ENCODE peak calls at places on chromosome 20, in six cellular contexts. One of them, this sample, is unnamed.

GRCh38 chr20:2557873-2558580 is 21.7 kb downstream of the TMC2 start:
- DNase-seq in nephron progenitor cell: no peak
- DNase-seq in HEK293T: no peak
- DNase-seq in progenitor cell of endocrine pancreas: no peak
- DNase-seq in GM19239: no peak
- DNase-seq in GM12865: no peak
- DNase-seq in this sample: no peak

GRCh38 chr20:64025826-64026412 is 10.1 kb upstream of the C20orf204 start:
- DNase-seq in GM12865: no peak
- DNase-seq in nephron progenitor cell: no peak
- DNase-seq in GM19239: no peak
- DNase-seq in HEK293T: no peak
- DNase-seq in progenitor cell of endocrine pancreas: no peak
- DNase-seq in this sample: no peak

GRCh38 chr20:63968928-63969760 is 586 bp downstream of the ZNF512B start:
- DNase-seq in progenitor cell of endocrine pancreas: peak; percentile 9
- DNase-seq in GM19239: peak; percentile 52
- DNase-seq in HEK293T: peak; percentile 41
- DNase-seq in GM12865: no peak
- DNase-seq in nephron progenitor cell: peak; percentile 64
- DNase-seq in this sample: peak; percentile 81

GRCh38 chr20:36645998-36646397 is at the start of gene SLA2:
- DNase-seq in GM19239: peak; percentile 41
- DNase-seq in HEK293T: no peak
- DNase-seq in progenitor cell of endocrine pancreas: no peak
- DNase-seq in nephron progenitor cell: no peak
- DNase-seq in GM12865: peak; percentile 63
- DNase-seq in this sample: no peak

GRCh38 chr20:46090095-46090388 is 280 bp upstream of the NCOA5 start:
- DNase-seq in progenitor cell of endocrine pancreas: no peak
- DNase-seq in GM19239: no peak
- DNase-seq in GM12865: no peak
- DNase-seq in HEK293T: no peak
- DNase-seq in nephron progenitor cell: no peak
- DNase-seq in this sample: no peak

GRCh38 chr20:2109425-2110210 is 8.0 kb downstream of the STK35 start:
- DNase-seq in nephron progenitor cell: no peak
- DNase-seq in GM19239: no peak
- DNase-seq in progenitor cell of endocrine pancreas: no peak
- DNase-seq in GM12865: no peak
- DNase-seq in HEK293T: no peak
- DNase-seq in this sample: peak; percentile 80

GRCh38 chr20:12596863-12597262 is 411.9 kb upstream of the SPTLC3 start:
- DNase-seq in GM12865: no peak
- DNase-seq in nephron progenitor cell: no peak
- DNase-seq in HEK293T: no peak
- DNase-seq in progenitor cell of endocrine pancreas: no peak
- DNase-seq in GM19239: no peak
- DNase-seq in this sample: no peak

GRCh38 chr20:53677447-53678314 is 84.0 kb upstream of the ZNF217 start:
- DNase-seq in HEK293T: peak; percentile 27
- DNase-seq in progenitor cell of endocrine pancreas: no peak
- DNase-seq in GM19239: no peak
- DNase-seq in nephron progenitor cell: peak; percentile 22
- DNase-seq in GM12865: no peak
- DNase-seq in this sample: no peak

GRCh38 chr20:57838670-57839142 is 128.9 kb upstream of the PMEPA1 start:
- DNase-seq in nephron progenitor cell: no peak
- DNase-seq in progenitor cell of endocrine pancreas: no peak
- DNase-seq in HEK293T: no peak
- DNase-seq in GM12865: no peak
- DNase-seq in GM19239: no peak
- DNase-seq in this sample: no peak

GRCh38 chr20:2104236-2104635 is 2.6 kb downstream of the STK35 start:
- DNase-seq in nephron progenitor cell: no peak
- DNase-seq in HEK293T: no peak
- DNase-seq in progenitor cell of endocrine pancreas: no peak
- DNase-seq in GM19239: no peak
- DNase-seq in GM12865: no peak
- DNase-seq in this sample: no peak

This sample was measured in kidney.